ENCODE peak calls at places on chromosomes 16 and 17, in six cellular contexts. V is neural crest cell, D is body of pancreas, A is Calu3, B is progenitor cell of endocrine pancreas, I is right lobe of liver. T is an unnamed sample.
A peak's percentile ranks its signal among the peaks of the same experiment; 100 is the strongest.

GRCh38 chr16:63361032-63361624 is 1324.9 kb upstream of the CDH8 start:
- DNase-seq in A (peak; percentile 23), B (no peak), V (peak; percentile 3), I (no peak), D (no peak), T (no peak)

GRCh38 chr17:43791589-43791988 is 11.4 kb downstream of the CFAP97D1 start:
- DNase-seq in I (no peak), B (no peak), D (peak; percentile 47), V (no peak), A (peak; percentile 40), T (no peak)

GRCh38 chr17:56505154-56505756 is 88.2 kb upstream of the NOG start:
- DNase-seq in D (no peak), V (no peak), B (no peak), I (no peak), A (no peak), T (no peak)

GRCh38 chr16:10081201-10081940 is 100.9 kb downstream of the GRIN2A start:
- DNase-seq in A (no peak), B (no peak), I (no peak), V (no peak), D (no peak), T (no peak)

GRCh38 chr16:57788252-57788841 is 13.9 kb downstream of the KIFC3 start:
- DNase-seq in B (no peak), D (no peak), A (no peak), V (no peak), I (no peak), T (no peak)

GRCh38 chr16:1493746-1494094 is 560 bp downstream of the TELO2 start:
- DNase-seq in V (no peak), B (peak; percentile 35), I (peak; percentile 48), D (no peak), A (no peak), T (no peak)

GRCh38 chr17:60141111-60142018 is 8.4 kb upstream of the CA4 start:
- DNase-seq in A (no peak), B (no peak), I (peak; percentile 52), V (no peak), D (peak; percentile 92), T (no peak)

GRCh38 chr17:34892864-34893263 is 68.4 kb downstream of the CCT6B start:
- DNase-seq in B (peak; percentile 28), V (peak; percentile 39), D (no peak), I (no peak), A (peak; percentile 51), T (no peak)

GRCh38 chr16:1277016-1277944 is 21.4 kb downstream of the TPSD1 start:
- DNase-seq in B (no peak), V (no peak), I (no peak), A (no peak), D (no peak), T (no peak)

GRCh38 chr17:4968916-4969550 is 1.4 kb upstream of the SPAG7 start:
- DNase-seq in I (no peak), B (no peak), D (no peak), V (no peak), A (no peak), T (peak; percentile 83)

GRCh38 chr17:17043668-17044226 is 1.5 kb downstream of the MPRIP start:
- DNase-seq in B (no peak), A (no peak), I (peak; percentile 46), D (no peak), V (no peak), T (no peak)

GRCh38 chr17:57669671-57670529 is 75.2 kb downstream of the CCDC182 start:
- DNase-seq in D (no peak), B (no peak), I (peak; percentile 23), A (no peak), V (no peak), T (no peak)

GRCh38 chr17:27315322-27315721 is 21.4 kb downstream of the WSB1 start:
- DNase-seq in D (peak; percentile 69), A (no peak), V (no peak), B (no peak), I (no peak), T (peak; percentile 54)

GRCh38 chr16:21021316-21021715 is 120.7 kb downstream of the LYRM1 start:
- DNase-seq in I (no peak), B (no peak), A (no peak), D (no peak), V (no peak), T (no peak)

GRCh38 chr17:50392621-50393020 is 4.7 kb downstream of the LRRC59 start:
- DNase-seq in D (peak; percentile 64), A (no peak), V (no peak), B (no peak), I (no peak), T (no peak)

GRCh38 chr17:79613195-79613517 is 2.3 kb upstream of the RBFOX3 start:
- DNase-seq in V (no peak), B (no peak), A (no peak), I (no peak), D (no peak), T (no peak)

GRCh38 chr17:32487460-32488176 is 825 bp downstream of the CDK5R1 start:
- DNase-seq in D (peak; percentile 32), V (no peak), B (no peak), I (no peak), A (no peak), T (no peak)

GRCh38 chr17:65529761-65530157 is 31.7 kb downstream of the AXIN2 start:
- DNase-seq in V (no peak), I (no peak), A (no peak), B (no peak), D (no peak), T (no peak)

GRCh38 chr16:14641877-14642276 is 9.1 kb downstream of the BFAR start:
- DNase-seq in D (no peak), B (no peak), A (no peak), I (no peak), V (no peak), T (no peak)

GRCh38 chr17:16870253-16871245 is 101.4 kb downstream of the TNFRSF13B start:
- DNase-seq in B (no peak), I (peak; percentile 35), D (no peak), A (no peak), V (no peak), T (no peak)

GRCh38 chr16:833411-833810 is 32.9 kb upstream of the GNG13 start:
- DNase-seq in I (no peak), A (no peak), B (no peak), D (no peak), V (no peak), T (no peak)

GRCh38 chr17:871731-872517 is 89.8 kb downstream of the MRM3 start:
- DNase-seq in D (no peak), V (no peak), I (no peak), A (no peak), B (no peak), T (no peak)

GRCh38 chr17:880074-880870 is 98.1 kb downstream of the MRM3 start:
- DNase-seq in V (no peak), B (no peak), I (no peak), D (no peak), A (peak; percentile 2), T (no peak)

GRCh38 chr17:879546-879945 is 97.4 kb downstream of the MRM3 start:
- DNase-seq in D (peak; percentile 97), I (peak; percentile 79), B (peak; percentile 19), A (peak; percentile 68), V (peak; percentile 32), T (no peak)

GRCh38 chr17:872843-873242 is 90.7 kb downstream of the MRM3 start:
- DNase-seq in I (no peak), D (no peak), A (no peak), V (no peak), B (no peak), T (no peak)

DNA sequence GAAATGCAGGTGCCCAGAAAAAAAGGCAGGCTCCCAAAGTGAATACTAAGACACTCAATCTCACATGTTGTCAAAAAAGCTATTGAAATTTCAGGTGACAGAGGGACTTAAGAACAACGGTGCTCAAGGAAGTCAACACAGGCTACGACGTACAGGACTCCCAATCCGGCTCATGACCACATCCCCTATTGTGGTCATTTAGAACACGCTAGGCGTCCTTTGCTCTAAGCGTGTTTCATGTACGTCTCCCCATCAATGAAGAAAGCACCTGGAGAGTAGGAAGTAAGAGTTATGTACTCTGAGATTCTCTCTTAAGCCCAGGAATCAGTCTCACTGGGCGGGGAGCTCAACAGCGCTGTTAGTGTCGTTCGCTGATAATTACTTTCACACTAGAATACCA is 94.1 kb downstream of the MRM3 start:
- DNase-seq in B (no peak), I (no peak), D (no peak), V (no peak), A (no peak), T (no peak)
- TF ChIP-seq CTCF in B (no peak), I (no peak), D (no peak), V (no peak), A (no peak), T (no peak)

GRCh38 chr17:69677130-69677529 is 262.6 kb downstream of the MAP2K6 start:
- DNase-seq in D (no peak), I (no peak), V (no peak), B (no peak), A (no peak), T (no peak)
- TF ChIP-seq CTCF in D (peak; percentile 11), I (no peak), V (no peak), B (no peak), A (no peak), T (no peak)

GRCh38 chr16:24875466-24875865 is 29.7 kb downstream of the SLC5A11 start:
- DNase-seq in V (no peak), A (no peak), B (no peak), I (no peak), D (no peak), T (no peak)
- TF ChIP-seq CTCF in V (no peak), A (no peak), B (no peak), I (no peak), D (no peak), T (no peak)

GRCh38 chr17:82047914-82048570 is 3.6 kb downstream of the RFNG start:
- DNase-seq in B (no peak), D (no peak), A (no peak), I (peak; percentile 92), V (no peak), T (no peak)
- TF ChIP-seq CTCF in B (no peak), D (no peak), A (no peak), I (no peak), V (no peak), T (no peak)

GRCh38 chr16:87851601-87852000 is 17.7 kb downstream of the SLC7A5 start:
- DNase-seq in D (no peak), B (no peak), A (no peak), I (peak; percentile 61), V (no peak), T (no peak)

GRCh38 chr16:87854907-87855683 is 14.2 kb downstream of the SLC7A5 start:
- DNase-seq in I (no peak), A (no peak), B (no peak), D (no peak), V (no peak), T (no peak)

GRCh38 chr16:87854053-87854906 is 15.0 kb downstream of the SLC7A5 start:
- DNase-seq in A (peak; percentile 83), D (no peak), I (peak; percentile 61), B (no peak), V (no peak), T (no peak)

GRCh38 chr16:87851141-87851587 is 18.1 kb downstream of the SLC7A5 start:
- DNase-seq in B (no peak), V (no peak), D (no peak), A (no peak), I (no peak), T (no peak)

GRCh38 chr16:87853411-87854052 is 15.8 kb downstream of the SLC7A5 start:
- DNase-seq in V (peak; percentile 65), I (peak; percentile 96), B (peak; percentile 48), D (peak; percentile 93), A (peak; percentile 97), T (peak; percentile 80)
- TF ChIP-seq CTCF in V (no peak), I (no peak), B (no peak), D (no peak), A (no peak), T (no peak)

GRCh38 chr16:66271074-66272060 is 95.1 kb upstream of the CDH5 start:
- DNase-seq in I (peak; percentile 17), D (no peak), B (no peak), A (no peak), V (no peak), T (no peak)
- TF ChIP-seq CTCF in I (no peak), D (no peak), B (no peak), A (no peak), V (no peak), T (no peak)